ENCODE peak calls at places on chromosome 12, in nine cellular contexts. A is epithelial cell of prostate, U is spleen, J is kidney, Q is lower lobe of right lung, H is cardiac muscle cell, O is fibroblast of lung, L is heart right ventricle, P is pancreas. I is an unnamed sample.
A peak's percentile ranks its signal among the peaks of the same experiment; 100 is the strongest.

GRCh38 chr12:125228519-125229260 is 163.5 kb downstream of the AACS start:
- DNase-seq in A (no peak), U (no peak), J (no peak), Q (no peak), H (no peak), O (no peak), L (no peak), P (no peak), I (no peak)

GRCh38 chr12:101857043-101857558 is 20.3 kb upstream of the DRAM1 start:
- DNase-seq in A (peak; percentile 41), U (no peak), J (no peak), Q (no peak), H (no peak), O (peak; percentile 25), L (no peak), P (no peak), I (no peak)

GRCh38 chr12:104792570-104792969 is 165.5 kb downstream of the SLC41A2 start:
- DNase-seq in A (peak; percentile 65), U (no peak), J (no peak), Q (no peak), H (peak; percentile 14), O (peak; percentile 88), L (no peak), P (no peak), I (no peak)

GRCh38 chr12:71890475-71890874 is 48.2 kb upstream of the TPH2 start:
- DNase-seq in A (no peak), U (no peak), J (no peak), Q (no peak), H (no peak), O (no peak), L (no peak), P (no peak), I (no peak)

GRCh38 chr12:60977966-60978365 is 1282.2 kb upstream of the USP15 start:
- DNase-seq in A (no peak), U (no peak), J (no peak), Q (no peak), H (no peak), O (no peak), L (no peak), P (no peak), I (no peak)

GRCh38 chr12:94211011-94211410 is 62.6 kb downstream of the PLXNC1 start:
- DNase-seq in A (no peak), U (no peak), J (no peak), Q (no peak), H (no peak), O (no peak), L (no peak), P (no peak), I (no peak)

GRCh38 chr12:88897723-88898122 is 317.5 kb upstream of the KITLG start:
- DNase-seq in A (no peak), U (no peak), J (no peak), Q (no peak), H (no peak), O (peak; percentile 31), L (no peak), P (no peak), I (no peak)

GRCh38 chr12:129790930-129791329 is 112.9 kb downstream of the TMEM132D start:
- DNase-seq in A (no peak), U (no peak), J (no peak), Q (no peak), H (no peak), O (no peak), L (no peak), P (no peak), I (no peak)

GRCh38 chr12:122909442-122910288 is 13.7 kb upstream of the VPS37B start:
- DNase-seq in A (no peak), U (no peak), J (no peak), Q (no peak), H (peak; percentile 77), O (no peak), L (peak; percentile 30), P (no peak), I (no peak)

GRCh38 chr12:20800160-20800559 is 10.3 kb upstream of the SLCO1B3 start:
- DNase-seq in A (no peak), U (no peak), J (no peak), Q (no peak), H (no peak), O (no peak), L (no peak), P (no peak), I (no peak)

GRCh38 chr12:24852420-24852819 is 96.5 kb downstream of the BCAT1 start:
- DNase-seq in A (no peak), U (no peak), J (no peak), Q (no peak), H (peak; percentile 3), O (peak; percentile 29), L (no peak), P (no peak), I (no peak)

GRCh38 chr12:24851341-24851740 is 97.6 kb downstream of the BCAT1 start:
- DNase-seq in A (no peak), U (no peak), J (no peak), Q (no peak), H (no peak), O (no peak), L (no peak), P (no peak), I (no peak)

GRCh38 chr12:24853094-24853493 is 95.8 kb downstream of the BCAT1 start:
- DNase-seq in A (no peak), U (no peak), J (no peak), Q (no peak), H (no peak), O (no peak), L (no peak), P (no peak), I (no peak)

GRCh38 chr12:24850486-24850885 is 98.4 kb downstream of the BCAT1 start:
- DNase-seq in A (no peak), U (no peak), J (no peak), Q (no peak), H (no peak), O (peak; percentile 33), L (no peak), P (no peak), I (no peak)

DNA sequence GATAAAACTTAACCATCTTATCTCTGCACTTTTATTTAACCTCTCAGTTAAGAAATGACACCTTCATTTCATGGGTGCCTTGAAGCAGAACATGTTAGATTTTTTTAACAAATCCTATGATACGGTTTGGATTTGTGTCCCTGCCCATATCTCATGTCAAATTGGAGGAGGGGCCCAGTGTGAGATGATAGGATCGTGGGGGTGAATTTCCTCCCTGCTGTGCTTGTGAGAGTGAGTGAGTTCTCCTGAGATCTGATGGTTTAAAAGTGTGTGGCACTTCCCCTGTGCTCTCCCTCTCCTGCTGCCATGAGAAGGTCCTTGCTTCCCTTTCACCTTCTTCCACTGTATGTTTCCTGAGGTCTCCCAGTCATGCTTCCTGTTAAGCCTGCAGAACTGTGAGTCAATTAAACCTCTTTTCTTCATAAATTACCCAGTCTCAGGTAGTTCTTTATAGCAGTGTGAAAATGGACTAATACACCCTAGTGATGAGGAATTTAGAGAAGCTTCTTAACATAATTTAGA is 97.0 kb downstream of the BCAT1 start:
- DNase-seq in A (no peak), U (no peak), J (no peak), Q (no peak), H (no peak), O (no peak), L (no peak), P (no peak), I (no peak)
- H3K27ac ChIP-seq in A (no peak overlapping the region), U (no peak overlapping the region), J (no peak overlapping the region), Q (no peak overlapping the region), H (no peak overlapping the region), O (no peak overlapping the region), L (no peak overlapping the region), P (peak overlapping the region; percentile 78), I (no peak overlapping the region)

DNA sequence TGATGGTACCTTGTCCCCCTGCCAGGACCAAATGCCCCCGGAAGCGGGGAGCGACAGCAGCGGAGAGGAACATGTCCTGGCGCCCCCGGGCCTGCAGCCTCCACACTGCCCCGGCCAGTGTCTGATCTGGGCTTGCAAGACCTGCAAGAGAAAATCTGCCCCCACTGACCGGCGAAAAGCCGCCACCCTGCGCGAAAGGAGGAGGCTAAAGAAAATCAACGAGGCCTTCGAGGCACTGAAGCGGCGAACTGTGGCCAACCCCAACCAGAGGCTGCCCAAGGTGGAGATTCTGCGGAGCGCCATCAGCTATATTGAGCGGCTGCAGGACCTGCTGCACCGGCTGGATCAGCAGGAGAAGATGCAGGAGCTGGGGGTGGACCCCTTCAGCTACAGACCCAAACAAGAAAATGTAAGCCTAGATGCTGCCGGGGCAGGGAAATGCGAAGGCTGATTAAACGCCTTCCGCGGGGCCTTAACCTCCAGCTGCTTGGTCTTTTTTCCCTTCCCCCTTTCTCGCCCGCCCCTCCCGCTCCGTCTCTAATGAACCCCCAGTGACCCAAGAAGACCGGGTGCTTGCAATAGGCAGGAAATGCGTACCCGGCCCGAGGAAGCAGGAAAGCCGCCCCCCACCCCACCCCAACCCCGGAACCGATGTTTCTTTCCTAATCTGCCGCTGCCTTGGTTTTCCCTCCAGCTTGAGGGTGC is 548 bp downstream of the MYF6 start:
- DNase-seq in A (no peak), U (no peak), J (peak; percentile 72), Q (no peak), H (no peak), O (no peak), L (no peak), P (no peak), I (no peak)
- H3K27ac ChIP-seq in A (no peak overlapping the region), U (no peak overlapping the region), J (no peak overlapping the region), Q (no peak overlapping the region), H (no peak overlapping the region), O (no peak overlapping the region), L (no peak overlapping the region), P (no peak overlapping the region), I (no peak overlapping the region)

DNA sequence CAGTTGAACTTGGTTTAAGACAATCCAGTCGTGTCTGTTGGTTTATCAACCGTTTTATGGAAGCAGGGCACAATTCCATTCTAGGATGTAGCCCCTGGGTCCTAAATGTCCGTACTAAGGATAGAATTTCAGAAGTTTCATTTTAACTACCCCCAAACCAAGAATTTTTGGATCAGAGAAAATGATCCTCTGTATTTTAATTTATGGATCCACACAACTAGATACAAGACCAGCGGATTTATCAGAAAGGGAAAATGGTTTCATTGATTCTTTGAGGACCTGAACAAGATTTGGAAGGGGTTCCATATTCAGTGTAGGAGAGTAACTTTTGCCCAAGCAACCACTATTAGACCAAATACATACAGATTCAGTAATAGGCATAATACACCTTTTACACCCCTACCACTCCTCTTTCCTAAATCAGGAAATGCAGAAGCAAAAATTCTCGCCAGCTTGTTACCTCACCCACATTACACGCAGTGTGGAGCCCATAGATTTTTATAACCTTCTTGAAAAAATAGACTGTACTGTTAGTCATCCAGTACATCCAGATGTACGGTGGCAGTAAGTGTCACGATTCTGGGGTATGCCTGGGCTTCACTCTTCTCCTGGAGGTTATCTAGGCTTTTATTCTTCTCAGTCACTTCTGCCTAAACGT is 1.4 kb upstream of the FBXL14 start:
- DNase-seq in A (no peak), U (no peak), J (no peak), Q (no peak), H (no peak), O (no peak), L (no peak), P (no peak), I (no peak)
- H3K27ac ChIP-seq in A (no peak overlapping the region), U (peak overlapping the region; percentile 92), J (peak overlapping the region; percentile 99), Q (peak overlapping the region; percentile 90), H (no peak overlapping the region), O (peak overlapping the region; percentile 86), L (peak overlapping the region; percentile 96), P (peak overlapping the region; percentile 97), I (no peak overlapping the region)

DNA sequence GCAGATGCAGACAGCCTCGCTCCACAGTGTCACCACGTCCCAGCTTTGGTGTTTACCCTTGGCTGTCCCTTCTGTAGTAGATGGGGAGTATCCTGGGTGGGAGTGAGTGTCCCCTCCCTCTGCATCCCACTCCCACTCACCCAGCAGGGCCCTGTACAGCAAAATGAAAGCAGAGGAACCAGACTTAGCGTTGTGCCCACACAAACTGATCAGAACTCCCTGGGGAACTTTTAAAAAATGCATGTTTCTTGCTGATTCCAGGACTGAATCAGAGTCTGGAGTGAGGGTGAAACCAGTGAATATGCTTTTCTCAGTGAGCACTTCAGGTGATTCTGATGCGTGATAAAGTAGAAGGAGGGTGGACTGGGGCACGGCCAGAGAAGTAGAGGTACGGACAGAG is 2.9 kb downstream of the ACVRL1 start:
- DNase-seq in A (no peak), U (no peak), J (no peak), Q (no peak), H (no peak), O (no peak), L (no peak), P (no peak), I (no peak)
- H3K27ac ChIP-seq in A (no peak overlapping the region), U (peak overlapping the region; percentile 20), J (peak overlapping the region; percentile 66), Q (peak overlapping the region; percentile 92), H (no peak overlapping the region), O (no peak overlapping the region), L (peak overlapping the region; percentile 73), P (no peak overlapping the region), I (no peak overlapping the region)

I was measured in RWPE2.